ENCODE peak calls at places on chromosomes 2 and 18, in nine cellular contexts. D is spleen, N is transverse colon, S is breast epithelium, I is HL-60, Q is K562, V is Panc1, G is HCT116, A is sigmoid colon. H is an unnamed sample.

GRCh38 chr18:39037925-39038324 is 1472.3 kb upstream of the CELF4 start:
- DNase-seq in D (no peak), N (no peak), S (no peak), I (no peak), Q (no peak), V (no peak), G (no peak), A (no peak), H (no peak)

GRCh38 chr18:43049021-43049420 is 66.5 kb downstream of the RIT2 start:
- DNase-seq in D (no peak), N (no peak), S (no peak), I (no peak), Q (no peak), V (no peak), G (no peak), A (no peak), H (no peak)

GRCh38 chr2:229622495-229623355 is 91.6 kb downstream of the DNER start:
- DNase-seq in D (no peak), N (no peak), S (no peak), I (no peak), Q (no peak), V (no peak), G (no peak), A (no peak), H (no peak)

GRCh38 chr2:205527801-205528200 is 154.5 kb upstream of the NRP2 start:
- DNase-seq in D (no peak), N (no peak), S (no peak), I (no peak), Q (no peak), V (no peak), G (no peak), A (no peak), H (no peak)

GRCh38 chr2:234975611-234976010 is 23.8 kb downstream of the SH3BP4 start:
- DNase-seq in D (no peak), N (no peak), S (no peak), I (no peak), Q (no peak), V (no peak), G (no peak), A (no peak), H (no peak)

GRCh38 chr2:228023619-228024018 is 152.2 kb downstream of the DAW1 start:
- DNase-seq in D (no peak), N (no peak), S (no peak), I (no peak), Q (no peak), V (no peak), G (no peak), A (no peak), H (no peak)

GRCh38 chr18:70219688-70220087 is 14.2 kb upstream of the RTTN start:
- DNase-seq in D (no peak), N (no peak), S (no peak), I (no peak), Q (no peak), V (no peak), G (no peak), A (no peak), H (no peak)

GRCh38 chr2:194003911-194004310 is 1653.1 kb upstream of the SLC39A10 start:
- DNase-seq in D (no peak), N (no peak), S (no peak), I (no peak), Q (no peak), V (no peak), G (no peak), A (no peak), H (no peak)

GRCh38 chr2:48323146-48323545 is 206.8 kb upstream of the STON1 start:
- DNase-seq in D (no peak), N (no peak), S (no peak), I (no peak), Q (no peak), V (no peak), G (no peak), A (no peak), H (no peak)

GRCh38 chr18:75071484-75071785 is 137.5 kb downstream of the PTGR3 start:
- DNase-seq in D (peak), N (peak), S (no peak), I (no peak), Q (no peak), V (no peak), G (no peak), A (no peak), H (no peak)

GRCh38 chr18:75072672-75073371 is 136.1 kb downstream of the PTGR3 start:
- DNase-seq in D (peak), N (no peak), S (no peak), I (no peak), Q (no peak), V (no peak), G (no peak), A (peak), H (no peak)

GRCh38 chr18:75071866-75072671 is 136.9 kb downstream of the PTGR3 start:
- DNase-seq in D (peak), N (no peak), S (no peak), I (no peak), Q (no peak), V (no peak), G (no peak), A (no peak), H (no peak)

GRCh38 chr18:75070235-75070624 is 138.7 kb downstream of the PTGR3 start:
- DNase-seq in D (peak), N (no peak), S (no peak), I (no peak), Q (no peak), V (no peak), G (no peak), A (no peak), H (no peak)

DNA sequence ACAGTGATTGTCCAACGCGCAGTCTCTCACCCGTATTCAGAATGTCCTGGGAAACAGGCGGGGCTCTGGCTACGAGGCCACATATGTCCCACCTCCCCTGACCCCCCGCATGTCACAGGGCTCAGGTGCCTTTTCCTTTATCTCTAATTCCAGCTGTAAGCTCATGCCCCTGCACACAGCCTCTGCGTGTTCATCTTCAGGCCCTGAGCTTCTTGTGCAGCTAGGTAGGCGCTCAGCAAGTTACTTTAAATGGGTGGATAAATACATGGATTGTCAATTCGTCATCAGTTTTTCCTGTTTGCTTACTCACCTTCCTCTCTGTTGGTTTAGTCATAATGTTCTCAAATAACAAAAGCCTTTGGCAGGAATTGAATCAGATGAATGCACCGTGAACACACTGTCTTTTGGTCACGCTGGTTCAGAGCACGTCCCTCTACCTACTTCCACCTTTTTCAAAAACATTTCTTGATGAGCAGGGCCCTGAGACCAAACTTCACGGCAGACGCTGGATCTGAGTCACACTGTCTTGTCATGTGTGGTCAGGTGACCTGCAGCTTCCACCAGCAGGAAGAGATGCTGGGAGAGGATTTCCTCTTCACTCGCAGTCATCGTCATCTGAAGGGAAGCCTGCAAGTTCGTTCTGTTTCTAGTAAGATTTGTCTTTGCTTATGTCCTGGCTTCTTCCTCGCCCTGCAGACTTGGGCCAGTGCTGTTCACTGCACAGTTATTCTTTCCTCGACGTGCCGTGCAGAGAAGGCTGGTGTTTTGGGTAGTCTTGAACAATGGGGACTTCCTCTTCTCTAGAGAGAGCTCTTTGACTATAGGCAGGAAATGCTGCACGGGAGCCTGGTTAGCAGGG is 138.1 kb downstream of the PTGR3 start:
- DNase-seq in D (peak), N (peak), S (no peak), I (peak), Q (peak), V (peak), G (peak), A (no peak), H (no peak)
- H3K4me3 ChIP-seq in D (peak), N (no peak), S (peak), I (peak), Q (no peak), V (peak), G (peak), A (no peak), H (peak)

GRCh38 chr2:191889924-191890323 is 43.0 kb upstream of the CAVIN2 start:
- DNase-seq in D (no peak), N (no peak), S (no peak), I (no peak), Q (no peak), V (no peak), G (no peak), A (no peak), H (no peak)
- TF ChIP-seq CTCF in D (no peak), N (no peak), S (no peak), I (no peak), Q (no peak), V (no peak), G (no peak), A (no peak), H (no peak)

GRCh38 chr18:26757263-26758019 is 108.1 kb downstream of the AQP4 start:
- DNase-seq in D (no peak), N (peak), S (no peak), I (no peak), Q (no peak), V (no peak), G (no peak), A (no peak), H (no peak)
- TF ChIP-seq POLR2AphosphoS5 in D (no peak), N (no peak), S (no peak), I (no peak), Q (no peak), V (no peak), G (no peak), A (no peak), H (no peak)

DNA sequence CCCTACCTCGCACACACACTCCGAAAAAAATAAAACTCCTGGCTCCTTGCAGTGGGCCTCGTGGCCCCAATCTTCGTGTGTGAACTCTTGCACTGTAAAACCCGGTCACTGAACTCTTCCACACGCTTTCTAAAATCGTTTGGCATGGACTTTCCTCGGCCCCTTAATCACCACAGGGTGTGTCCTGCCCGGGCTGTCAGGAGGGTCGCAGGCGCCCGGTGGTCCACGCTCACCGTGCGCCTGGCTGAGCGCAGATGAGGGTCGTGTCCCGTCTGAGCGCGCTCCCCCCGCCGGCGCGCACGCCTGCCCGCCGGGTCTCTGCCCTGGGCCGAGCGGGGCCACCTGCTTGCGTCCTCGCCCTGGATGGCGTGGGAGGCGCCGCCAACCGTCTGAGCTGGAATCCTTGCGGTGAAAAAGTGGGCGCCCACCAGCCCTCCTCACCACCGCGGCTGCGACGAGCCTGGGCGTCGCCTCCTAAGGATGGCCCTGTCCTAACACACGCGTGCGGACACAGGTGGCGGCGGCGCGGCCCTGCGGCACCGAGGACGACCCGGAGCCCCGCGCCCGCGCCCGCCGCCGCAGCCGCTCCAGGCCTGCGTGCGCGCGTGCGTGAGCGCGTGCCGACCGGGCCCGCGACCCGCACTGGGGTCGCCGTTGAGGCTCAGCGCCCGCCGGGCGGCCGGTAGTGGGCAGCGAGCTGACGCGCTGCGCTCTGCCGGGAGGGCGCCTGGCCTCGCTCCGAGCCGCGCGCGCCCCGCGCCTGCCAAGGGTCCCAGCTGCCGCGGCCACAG is 126.5 kb downstream of the ARHGEF4 start:
- DNase-seq in D (no peak), N (no peak), S (no peak), I (no peak), Q (no peak), V (no peak), G (no peak), A (no peak), H (no peak)
- H3K4me3 ChIP-seq in D (no peak), N (no peak), S (peak), I (no peak), Q (no peak), V (no peak), G (no peak), A (no peak), H (peak)

GRCh38 chr2:164840458-164840929 is 1.1 kb downstream of the COBLL1 start:
- DNase-seq in D (peak), N (peak), S (peak), I (no peak), Q (no peak), V (no peak), G (no peak), A (peak), H (peak)

GRCh38 chr2:164842624-164842966 is 972 bp upstream of the COBLL1 start:
- DNase-seq in D (no peak), N (no peak), S (no peak), I (no peak), Q (no peak), V (no peak), G (no peak), A (no peak), H (no peak)

GRCh38 chr2:164839914-164840457 is 1.6 kb downstream of the COBLL1 start:
- DNase-seq in D (no peak), N (no peak), S (no peak), I (no peak), Q (no peak), V (no peak), G (no peak), A (no peak), H (no peak)

GRCh38 chr2:164841719-164842623 is at the start of gene COBLL1:
- DNase-seq in D (peak), N (peak), S (peak), I (no peak), Q (peak), V (peak), G (peak), A (peak), H (peak)

GRCh38 chr2:164840930-164841718 is 499 bp downstream of the COBLL1 start:
- DNase-seq in D (peak), N (peak), S (peak), I (no peak), Q (peak), V (no peak), G (peak), A (peak), H (peak)
- TF ChIP-seq CTCF in D (no peak), N (peak), S (peak), I (no peak), Q (no peak), V (no peak), G (peak), A (no peak), H (no peak)

GRCh38 chr18:79062806-79063205 is 6.4 kb upstream of the ATP9B start:
- DNase-seq in D (no peak), N (no peak), S (peak), I (no peak), Q (no peak), V (no peak), G (no peak), A (no peak), H (no peak)
- TF ChIP-seq POLR2AphosphoS5 in D (no peak), N (no peak), S (peak), I (no peak), Q (no peak), V (no peak), G (no peak), A (no peak), H (no peak)

DNA sequence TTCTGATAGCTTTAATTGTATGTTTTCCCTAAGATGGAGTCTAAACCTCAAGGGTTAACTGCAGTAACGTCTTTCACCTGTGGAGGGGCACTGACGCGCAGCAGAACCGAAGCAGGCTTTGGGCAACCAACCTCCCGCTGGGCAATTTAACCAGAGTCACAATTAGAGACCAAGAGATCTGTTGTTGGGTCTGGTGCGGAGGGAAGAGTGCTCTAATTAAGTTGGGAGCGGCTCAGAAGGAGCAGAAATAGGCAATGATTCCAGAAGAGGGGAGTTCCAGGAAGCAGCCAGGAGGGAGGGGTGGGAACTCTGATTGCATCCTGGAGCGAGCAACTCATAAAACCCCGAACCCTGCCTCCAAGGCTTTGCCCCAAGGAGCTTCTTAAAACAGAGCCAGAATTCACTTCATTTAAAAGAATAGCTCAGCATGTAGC is 245.8 kb downstream of the PAX3 start:
- DNase-seq in D (no peak), N (peak), S (no peak), I (no peak), Q (no peak), V (no peak), G (peak), A (no peak), H (no peak)
- H3K4me3 ChIP-seq in D (no peak), N (no peak), S (no peak), I (no peak), Q (no peak), V (no peak), G (no peak), A (no peak), H (no peak)

H was measured in suprapubic skin.